ENCODE peak calls at places on chromosomes 5 and 9, in four cellular contexts. One of them, this sample, is unnamed.

GRCh38 chr5:82183828-82184227 is 94.3 kb downstream of the RPS23 start:
- DNase-seq in uterus: no peak
- DNase-seq in HAP-1: no peak
- DNase-seq in AG04450: no peak
- DNase-seq in this sample: no peak

GRCh38 chr5:176677209-176677931 is 30.1 kb downstream of the TSPAN17 start:
- DNase-seq in uterus: no peak
- DNase-seq in HAP-1: no peak
- DNase-seq in AG04450: no peak
- DNase-seq in this sample: no peak

GRCh38 chr5:152688561-152689274 is 283.6 kb upstream of the NMUR2 start:
- DNase-seq in uterus: peak; percentile 25
- DNase-seq in HAP-1: no peak
- DNase-seq in AG04450: no peak
- DNase-seq in this sample: no peak

GRCh38 chr5:166370928-166371690 is 1920.3 kb upstream of the WWC1 start:
- DNase-seq in uterus: no peak
- DNase-seq in HAP-1: no peak
- DNase-seq in AG04450: no peak
- DNase-seq in this sample: no peak

GRCh38 chr5:172825610-172826204 is 8.3 kb upstream of the ERGIC1 start:
- DNase-seq in uterus: no peak
- DNase-seq in HAP-1: no peak
- DNase-seq in AG04450: no peak
- DNase-seq in this sample: no peak

GRCh38 chr5:176725521-176725920 is 78.2 kb downstream of the TSPAN17 start:
- DNase-seq in uterus: no peak
- DNase-seq in HAP-1: no peak
- DNase-seq in AG04450: no peak
- DNase-seq in this sample: no peak

GRCh38 chr5:180069589-180070247 is 1.8 kb downstream of the RNF130 start:
- DNase-seq in uterus: no peak
- DNase-seq in HAP-1: peak; percentile 46
- DNase-seq in AG04450: no peak
- DNase-seq in this sample: no peak

GRCh38 chr9:87812375-87813118 is 70.1 kb upstream of the SPATA31E1 start:
- DNase-seq in uterus: no peak
- DNase-seq in HAP-1: peak; percentile 50
- DNase-seq in AG04450: peak; percentile 13
- DNase-seq in this sample: no peak

GRCh38 chr9:77961541-77961940 is 70.1 kb downstream of the GNAQ start:
- DNase-seq in uterus: no peak
- DNase-seq in HAP-1: no peak
- DNase-seq in AG04450: no peak
- DNase-seq in this sample: no peak

GRCh38 chr5:157917909-157918809 is 59.2 kb upstream of the CLINT1 start:
- DNase-seq in uterus: peak; percentile 52
- DNase-seq in HAP-1: peak; percentile 90
- DNase-seq in AG04450: peak; percentile 32
- DNase-seq in this sample: peak; percentile 45

GRCh38 chr5:115816226-115817042 is at the start of gene CDO1:
- DNase-seq in uterus: peak; percentile 46
- DNase-seq in HAP-1: peak; percentile 79
- DNase-seq in AG04450: no peak
- DNase-seq in this sample: no peak
- H3K27me3 ChIP-seq in uterus: no peaks in the 10 kb centered on the region
- H3K27me3 ChIP-seq in HAP-1: no peaks in the 10 kb centered on the region
- H3K27me3 ChIP-seq in AG04450: peaks cover 49% of the 10 kb centered on the region
- H3K27me3 ChIP-seq in this sample: peaks cover 68% of the 10 kb centered on the region

GRCh38 chr5:3599283-3600105 is 3.9 kb downstream of the IRX1 start:
- DNase-seq in uterus: no peak
- DNase-seq in HAP-1: no peak
- DNase-seq in AG04450: no peak
- DNase-seq in this sample: no peak
- H3K27me3 ChIP-seq in uterus: peaks cover 69% of the 10 kb centered on the region
- H3K27me3 ChIP-seq in HAP-1: no peaks in the 10 kb centered on the region
- H3K27me3 ChIP-seq in AG04450: peaks cover 66% of the 10 kb centered on the region
- H3K27me3 ChIP-seq in this sample: peaks cover 81% of the 10 kb centered on the region

GRCh38 chr9:3868012-3868411 is 342.2 kb upstream of the RFX3 start:
- DNase-seq in uterus: no peak
- DNase-seq in HAP-1: no peak
- DNase-seq in AG04450: no peak
- DNase-seq in this sample: no peak

GRCh38 chr9:3863114-3863528 is 337.3 kb upstream of the RFX3 start:
- DNase-seq in uterus: peak; percentile 22
- DNase-seq in HAP-1: peak; percentile 56
- DNase-seq in AG04450: no peak
- DNase-seq in this sample: no peak

GRCh38 chr9:3858961-3859360 is 333.2 kb upstream of the RFX3 start:
- DNase-seq in uterus: no peak
- DNase-seq in HAP-1: no peak
- DNase-seq in AG04450: no peak
- DNase-seq in this sample: no peak

GRCh38 chr9:3865373-3865772 is 339.6 kb upstream of the RFX3 start:
- DNase-seq in uterus: no peak
- DNase-seq in HAP-1: no peak
- DNase-seq in AG04450: no peak
- DNase-seq in this sample: no peak

DNA sequence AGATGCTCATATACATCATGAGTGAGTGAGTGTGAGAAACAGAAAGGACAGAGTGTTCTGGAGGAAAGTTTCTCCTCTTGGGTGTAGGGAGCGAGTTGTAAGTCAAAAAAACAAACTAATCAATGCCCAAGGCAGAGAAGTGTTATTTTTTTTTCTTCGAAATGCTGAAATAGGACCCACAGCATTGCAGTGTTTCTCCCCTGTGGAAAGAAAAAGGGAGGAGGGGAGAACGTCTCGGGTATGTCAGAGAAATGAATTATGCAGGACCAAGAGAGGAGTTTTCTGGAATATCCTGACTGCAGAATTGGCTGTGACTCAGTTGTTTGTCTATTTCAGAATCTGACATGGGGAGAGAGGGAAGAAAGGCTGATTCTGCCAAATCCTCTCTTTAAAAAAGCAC is 337.9 kb upstream of the RFX3 start:
- DNase-seq in uterus: no peak
- DNase-seq in HAP-1: no peak
- DNase-seq in AG04450: no peak
- DNase-seq in this sample: no peak
- H3K27me3 ChIP-seq in uterus: no peaks in the 10 kb centered on the region
- H3K27me3 ChIP-seq in HAP-1: no peaks in the 10 kb centered on the region
- H3K27me3 ChIP-seq in AG04450: no peaks in the 10 kb centered on the region
- H3K27me3 ChIP-seq in this sample: no peaks in the 10 kb centered on the region

DNA sequence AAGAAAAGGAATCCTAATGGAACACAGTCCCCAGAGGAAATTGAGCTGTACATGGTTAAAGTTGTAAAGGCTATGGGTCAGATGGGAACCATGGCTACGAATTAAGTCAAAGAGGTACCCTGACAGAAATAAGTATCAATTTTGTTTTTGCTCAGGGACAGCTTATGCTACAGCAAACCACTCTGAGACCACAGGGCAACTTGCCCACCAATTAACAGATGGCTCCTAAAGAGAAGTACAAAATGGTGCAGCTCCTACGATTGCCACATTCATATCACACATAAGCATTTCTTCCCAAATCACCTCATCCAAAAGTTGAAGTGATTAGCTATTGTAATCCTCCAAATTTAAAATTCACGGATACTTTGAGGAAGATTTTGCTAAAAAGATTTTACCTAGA is 83.0 kb downstream of the ELAVL2 start:
- DNase-seq in uterus: no peak
- DNase-seq in HAP-1: no peak
- DNase-seq in AG04450: no peak
- DNase-seq in this sample: no peak
- H3K27me3 ChIP-seq in uterus: no peaks in the 10 kb centered on the region
- H3K27me3 ChIP-seq in HAP-1: no peaks in the 10 kb centered on the region
- H3K27me3 ChIP-seq in AG04450: no peaks in the 10 kb centered on the region
- H3K27me3 ChIP-seq in this sample: no peaks in the 10 kb centered on the region

GRCh38 chr5:135398160-135398854 is 724 bp downstream of the MACROH2A1 start:
- DNase-seq in uterus: peak; percentile 35
- DNase-seq in HAP-1: peak; percentile 55
- DNase-seq in AG04450: no peak
- DNase-seq in this sample: no peak
- H3K27me3 ChIP-seq in uterus: no peaks in the 10 kb centered on the region
- H3K27me3 ChIP-seq in HAP-1: no peaks in the 10 kb centered on the region
- H3K27me3 ChIP-seq in AG04450: no peaks in the 10 kb centered on the region
- H3K27me3 ChIP-seq in this sample: no peaks in the 10 kb centered on the region

DNA sequence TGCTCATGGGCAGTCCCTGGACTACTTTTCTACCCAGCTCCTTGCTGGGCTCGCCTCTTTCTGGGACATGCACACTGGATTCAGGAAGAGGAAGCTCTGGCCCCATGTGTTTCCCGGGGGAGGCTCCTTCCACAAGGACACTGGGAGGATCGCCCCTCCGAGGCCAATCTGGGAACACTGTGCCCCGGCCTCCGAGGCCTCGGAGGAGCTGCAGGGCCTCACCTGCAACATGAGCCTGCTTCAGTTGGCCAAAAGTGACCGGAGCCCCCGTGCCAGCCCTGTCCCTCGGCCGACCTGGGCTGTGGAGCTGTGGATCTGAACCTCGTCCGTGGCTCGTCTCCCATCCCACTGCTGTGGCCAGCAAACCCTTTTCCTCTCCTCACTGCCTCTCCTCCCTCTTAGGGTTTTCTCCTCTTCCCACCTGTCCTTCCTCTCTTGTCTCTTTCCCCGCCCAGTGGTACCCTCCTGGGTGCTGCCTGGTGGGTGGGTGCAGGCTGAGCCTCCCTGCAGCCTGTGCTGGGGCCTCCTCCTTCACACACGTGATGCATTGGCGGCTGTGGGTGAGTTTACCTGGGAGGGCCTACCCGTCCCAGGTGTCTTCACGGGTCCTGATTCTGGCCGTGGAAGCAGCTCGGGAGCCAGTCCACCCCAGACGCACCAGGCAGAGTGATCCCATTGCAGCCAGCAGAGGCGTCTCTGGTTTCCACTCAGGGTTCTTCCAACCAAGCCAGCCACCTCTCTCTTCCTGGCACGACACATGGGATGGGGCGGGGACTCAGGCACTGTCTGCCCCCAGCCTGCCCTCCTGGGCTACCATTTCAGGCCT is 241.8 kb downstream of the CACNA1B start:
- DNase-seq in uterus: no peak
- DNase-seq in HAP-1: no peak
- DNase-seq in AG04450: no peak
- DNase-seq in this sample: no peak
- H3K27me3 ChIP-seq in uterus: no peaks in the 10 kb centered on the region
- H3K27me3 ChIP-seq in HAP-1: no peaks in the 10 kb centered on the region
- H3K27me3 ChIP-seq in AG04450: no peaks in the 10 kb centered on the region
- H3K27me3 ChIP-seq in this sample: no peaks in the 10 kb centered on the region

DNA sequence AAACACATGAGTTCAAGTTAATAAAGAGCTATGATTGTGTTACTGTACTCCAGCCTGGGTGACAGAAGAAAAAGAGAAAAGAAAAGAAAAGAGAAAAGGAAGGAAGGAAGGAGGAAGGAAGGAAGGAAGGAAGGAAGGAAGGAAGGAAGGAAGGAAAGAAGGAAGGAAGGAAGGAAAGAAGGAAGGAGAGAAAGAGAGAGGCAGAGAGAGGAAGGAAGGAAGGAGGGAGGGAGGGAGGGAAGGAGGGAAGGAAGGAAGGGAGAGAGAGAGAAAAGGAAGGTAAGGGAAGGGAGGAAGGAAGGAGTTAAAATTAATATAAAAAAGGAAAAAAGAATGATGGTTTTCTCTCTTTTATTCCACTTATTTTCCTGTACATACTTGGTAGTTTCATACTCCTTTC is 89.5 kb upstream of the ZBTB43 start:
- DNase-seq in uterus: no peak
- DNase-seq in HAP-1: no peak
- DNase-seq in AG04450: no peak
- DNase-seq in this sample: no peak
- H3K27me3 ChIP-seq in uterus: no peaks in the 10 kb centered on the region
- H3K27me3 ChIP-seq in HAP-1: peaks cover 8% of the 10 kb centered on the region
- H3K27me3 ChIP-seq in AG04450: peaks cover 9% of the 10 kb centered on the region
- H3K27me3 ChIP-seq in this sample: no peaks in the 10 kb centered on the region

DNA sequence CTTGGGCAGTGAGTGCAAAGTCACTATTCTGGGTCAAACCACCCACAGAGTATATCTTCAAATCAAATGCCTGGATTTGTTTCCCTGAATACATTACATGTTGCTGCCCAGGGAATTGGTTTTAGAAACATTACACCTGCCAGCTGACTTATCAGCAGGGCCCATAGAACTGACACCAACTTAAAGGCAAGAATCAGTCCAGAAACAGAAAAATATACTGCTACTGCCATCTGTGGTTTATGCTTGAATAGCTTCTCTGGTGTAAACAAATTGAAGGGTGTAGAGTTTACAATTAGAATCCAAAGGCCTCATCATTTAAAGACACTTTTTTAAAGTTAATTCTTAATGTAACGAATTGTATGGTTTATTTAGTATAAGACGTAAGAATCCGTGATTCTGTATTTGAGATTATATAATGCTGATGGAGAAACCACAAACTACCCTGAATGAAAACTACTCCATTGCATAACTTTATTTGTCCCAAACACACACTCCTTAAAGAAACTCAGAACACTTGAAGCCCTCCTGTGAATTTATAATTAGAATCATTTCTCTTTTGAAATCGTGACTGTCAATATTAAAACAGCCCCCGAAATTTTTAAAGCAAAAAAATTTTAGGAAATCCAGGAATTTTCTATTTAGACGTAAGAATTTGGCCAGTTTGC is 6.2 kb downstream of the NR6A1 start:
- DNase-seq in uterus: no peak
- DNase-seq in HAP-1: no peak
- DNase-seq in AG04450: no peak
- DNase-seq in this sample: no peak
- H3K27me3 ChIP-seq in uterus: peaks cover 10% of the 10 kb centered on the region
- H3K27me3 ChIP-seq in HAP-1: no peaks in the 10 kb centered on the region
- H3K27me3 ChIP-seq in AG04450: peaks cover 86% of the 10 kb centered on the region
- H3K27me3 ChIP-seq in this sample: peaks cover 71% of the 10 kb centered on the region

DNA sequence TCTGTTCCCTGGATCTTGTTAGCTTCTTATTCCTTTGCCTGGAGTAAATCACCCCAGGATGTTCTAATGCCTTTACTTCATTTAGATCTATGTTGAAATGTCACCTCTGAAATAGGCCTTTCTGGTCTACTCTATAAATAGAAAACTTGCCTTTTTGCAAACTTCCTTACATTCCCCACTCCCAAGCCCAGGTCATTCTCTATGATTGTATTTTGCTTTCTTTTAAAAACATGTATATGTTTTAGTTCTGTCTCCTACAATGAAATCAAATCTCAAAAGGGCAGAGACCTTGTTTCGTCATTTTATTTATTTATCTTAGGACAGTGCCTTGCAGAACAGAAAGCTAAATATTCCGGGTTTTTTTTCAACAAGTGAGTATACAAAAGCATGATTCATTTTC is 1657.7 kb upstream of the C9orf72 start:
- DNase-seq in uterus: no peak
- DNase-seq in HAP-1: no peak
- DNase-seq in AG04450: no peak
- DNase-seq in this sample: no peak
- H3K27me3 ChIP-seq in uterus: no peaks in the 10 kb centered on the region
- H3K27me3 ChIP-seq in HAP-1: no peaks in the 10 kb centered on the region
- H3K27me3 ChIP-seq in AG04450: no peaks in the 10 kb centered on the region
- H3K27me3 ChIP-seq in this sample: no peaks in the 10 kb centered on the region

This sample was measured in CD4-positive, alpha-beta T cell.